ENCODE peak calls at places on chromosomes 11 and 22, in seven cellular contexts. S is astrocyte of the cerebellum; J is stimulated activated CD4-positive, alpha-beta T cell treated with anti-CD3 and anti-CD28 coated beads, Interleukin-4, amount 100 ng/mL, for 1 hour; P is NCI-H1105 treated with DMSO at 0.1 percent for 48 hours; B is amniotic stem cell; W is cardiac fibroblast; U is activated CD4-positive, alpha-beta T cell treated with anti-CD3 and anti-CD28 coated beads, Interleukin-2, amount 50 U/mL, for 24 hours. L is an unnamed sample.

GRCh38 chr11:76327223-76327622 is 53.7 kb downstream of the THAP12 start:
- DNase-seq in J (no peak), S (no peak), B (no peak), U (no peak), P (no peak), W (no peak), L (no peak)

GRCh38 chr11:123451183-123451907 is 21.3 kb downstream of the GRAMD1B start:
- DNase-seq in W (no peak), B (no peak), J (no peak), U (no peak), S (no peak), P (peak), L (no peak)

GRCh38 chr11:17655682-17656081 is 63.7 kb upstream of the MYOD1 start:
- DNase-seq in P (no peak), S (no peak), J (no peak), W (no peak), U (no peak), B (no peak), L (no peak)

GRCh38 chr22:45722006-45722405 is 50.4 kb downstream of the ATXN10 start:
- DNase-seq in S (no peak), P (no peak), B (no peak), W (no peak), J (no peak), U (no peak), L (no peak)

GRCh38 chr11:63558459-63559157 is 4.6 kb downstream of the PLAAT2 start:
- DNase-seq in J (no peak), B (no peak), S (no peak), P (no peak), W (no peak), U (no peak), L (no peak)

GRCh38 chr11:107370390-107370789 is 87.2 kb downstream of the CWF19L2 start:
- DNase-seq in S (no peak), B (no peak), J (no peak), U (no peak), P (no peak), W (peak), L (no peak)

GRCh38 chr11:12704049-12704448 is 29.8 kb downstream of the TEAD1 start:
- DNase-seq in U (no peak), S (peak), W (peak), P (no peak), B (peak), J (no peak), L (no peak)

GRCh38 chr11:12284321-12285050 is 92.9 kb upstream of the PARVA start:
- DNase-seq in P (no peak), J (no peak), B (no peak), S (peak), W (peak), U (no peak), L (no peak)

GRCh38 chr11:126150256-126150655 is 61.2 kb downstream of the RPUSD4 start:
- DNase-seq in P (no peak), W (no peak), S (no peak), U (no peak), B (no peak), J (no peak), L (no peak)

GRCh38 chr11:109892321-109892794 is 200.8 kb upstream of the ZC3H12C start:
- DNase-seq in W (peak), P (no peak), U (no peak), B (no peak), S (no peak), J (no peak), L (no peak)

GRCh38 chr22:49787861-49788260 is 39.8 kb downstream of the BRD1 start:
- DNase-seq in W (no peak), U (no peak), P (no peak), B (no peak), J (no peak), S (no peak), L (no peak)

GRCh38 chr11:57324154-57324885 is 432 bp downstream of the TNKS1BP1 start:
- DNase-seq in J (no peak), P (peak), W (peak), B (peak), S (no peak), U (no peak), L (no peak)

GRCh38 chr11:70547821-70548670 is 149.7 kb downstream of the CTTN start:
- DNase-seq in S (no peak), B (no peak), P (peak), J (no peak), U (no peak), W (no peak), L (no peak)

GRCh38 chr22:46653596-46653995 is 33.4 kb downstream of the GRAMD4 start:
- DNase-seq in B (no peak), W (no peak), S (no peak), J (no peak), P (no peak), U (no peak), L (no peak)

GRCh38 chr11:33698921-33699320 is 1.7 kb downstream of the C11orf91 start:
- DNase-seq in P (no peak), W (peak), J (no peak), B (no peak), S (no peak), U (no peak), L (no peak)

GRCh38 chr11:12420706-12421105 is 43.3 kb downstream of the PARVA start:
- DNase-seq in S (no peak), B (no peak), J (no peak), W (no peak), U (no peak), P (no peak), L (no peak)

GRCh38 chr11:77158041-77158695 is 30.1 kb downstream of the MYO7A start:
- DNase-seq in P (no peak), U (no peak), B (no peak), J (no peak), W (no peak), S (no peak), L (no peak)

GRCh38 chr11:75100314-75100713 is 3.6 kb upstream of the OR2AT4 start:
- DNase-seq in W (peak), S (no peak), J (peak), U (peak), B (no peak), P (no peak), L (no peak)

GRCh38 chr11:98561216-98561615 is 459.5 kb upstream of the CNTN5 start:
- DNase-seq in J (no peak), W (no peak), S (no peak), B (no peak), P (peak), U (no peak), L (no peak)

GRCh38 chr11:110629594-110629993 is 82.6 kb downstream of the ARHGAP20 start:
- DNase-seq in S (no peak), P (no peak), U (no peak), B (no peak), J (no peak), W (no peak), L (no peak)

GRCh38 chr11:19283998-19284397 is 43.3 kb upstream of the E2F8 start:
- DNase-seq in S (no peak), B (no peak), U (no peak), J (no peak), P (no peak), W (no peak), L (no peak)

GRCh38 chr22:32644252-32645100 is 157.0 kb upstream of the TIMP3 start:
- DNase-seq in U (peak), P (no peak), J (peak), W (peak), B (no peak), S (no peak), L (no peak)

GRCh38 chr11:13120691-13121090 is 111.6 kb downstream of the RASSF10 start:
- DNase-seq in W (peak), S (no peak), P (no peak), J (no peak), B (peak), U (no peak), L (no peak)

GRCh38 chr11:2943711-2944118 is 14.5 kb upstream of the PHLDA2 start:
- DNase-seq in P (peak), B (no peak), U (no peak), S (no peak), W (no peak), J (peak), L (no peak)

GRCh38 chr11:20362481-20362880 is 1.0 kb upstream of the HTATIP2 start:
- DNase-seq in J (no peak), P (no peak), B (no peak), S (no peak), U (no peak), W (no peak), L (no peak)

GRCh38 chr22:42752230-42752746 is 31.6 kb upstream of the A4GALT start:
- DNase-seq in J (no peak), U (no peak), W (no peak), B (no peak), P (no peak), S (no peak), L (no peak)